ENCODE peak calls at places on chromosomes 7 and 10, in seven cellular contexts. Y is endothelial cell, V is cardiac muscle cell, D is neural crest cell, T is A673, C is lower leg skin, P is fibroblast of pulmonary artery. A is an unnamed sample.

GRCh38 chr7:20114463-20114862 is 102.7 kb downstream of the MACC1 start:
- DNase-seq in Y (no peak), V (no peak), D (no peak), T (peak), C (no peak), P (peak), A (no peak)

GRCh38 chr7:115462301-115463015 is 540.6 kb downstream of the MDFIC start:
- DNase-seq in Y (no peak), V (no peak), D (no peak), T (no peak), C (no peak), P (no peak), A (no peak)

GRCh38 chr7:20141666-20142065 is 75.5 kb downstream of the MACC1 start:
- DNase-seq in Y (no peak), V (no peak), D (peak), T (peak), C (no peak), P (peak), A (no peak)

GRCh38 chr7:121442845-121443244 is 46.7 kb upstream of the FAM3C start:
- DNase-seq in Y (no peak), V (no peak), D (no peak), T (no peak), C (no peak), P (no peak), A (peak)

GRCh38 chr7:108972009-108972408 is 402.3 kb downstream of the DNAJB9 start:
- DNase-seq in Y (no peak), V (no peak), D (no peak), T (no peak), C (no peak), P (peak), A (no peak)

GRCh38 chr7:155279787-155280445 is 17.8 kb upstream of the INSIG1 start:
- DNase-seq in Y (no peak), V (no peak), D (no peak), T (no peak), C (no peak), P (no peak), A (no peak)

GRCh38 chr7:89001306-89001705 is 205.8 kb upstream of the TEX47 start:
- DNase-seq in Y (no peak), V (no peak), D (no peak), T (no peak), C (no peak), P (no peak), A (no peak)

GRCh38 chr7:94301024-94301588 is 93.6 kb upstream of the COL1A2 start:
- DNase-seq in Y (peak), V (peak), D (peak), T (peak), C (peak), P (peak), A (peak)

GRCh38 chr7:332020-332517 is 42.1 kb downstream of the FOXL3 start:
- DNase-seq in Y (no peak), V (no peak), D (no peak), T (no peak), C (no peak), P (no peak), A (no peak)

GRCh38 chr7:30330134-30331111 is 46.0 kb downstream of the ZNRF2 start:
- DNase-seq in Y (no peak), V (no peak), D (no peak), T (no peak), C (no peak), P (no peak), A (no peak)

GRCh38 chr10:118237930-118238329 is 104.2 kb downstream of the FAM204A start:
- DNase-seq in Y (no peak), V (no peak), D (no peak), T (no peak), C (no peak), P (no peak), A (no peak)

GRCh38 chr10:110780704-110781103 is 91.0 kb upstream of the PDCD4 start:
- DNase-seq in Y (no peak), V (no peak), D (no peak), T (no peak), C (no peak), P (no peak), A (no peak)

GRCh38 chr10:2839081-2839725 is 228.1 kb upstream of the PFKP start:
- DNase-seq in Y (peak), V (peak), D (peak), T (peak), C (no peak), P (peak), A (peak)

GRCh38 chr7:81949306-81949705 is 179.5 kb upstream of the HGF start:
- DNase-seq in Y (no peak), V (no peak), D (no peak), T (no peak), C (no peak), P (peak), A (no peak)

GRCh38 chr10:7410800-7411670 is at the start of gene SFMBT2:
- DNase-seq in Y (peak), V (peak), D (peak), T (peak), C (peak), P (peak), A (peak)

GRCh38 chr7:39670052-39670451 is 46.7 kb downstream of the RALA start:
- DNase-seq in Y (no peak), V (no peak), D (no peak), T (no peak), C (no peak), P (no peak), A (no peak)

GRCh38 chr7:542935-543789 is 23.5 kb upstream of the PDGFA start:
- DNase-seq in Y (no peak), V (peak), D (no peak), T (no peak), C (no peak), P (peak), A (peak)

GRCh38 chr7:140726304-140726703 is 29.8 kb downstream of the NDUFB2 start:
- DNase-seq in Y (no peak), V (no peak), D (no peak), T (peak), C (no peak), P (peak), A (no peak)

GRCh38 chr10:84606428-84606827 is 278.0 kb downstream of the CCSER2 start:
- DNase-seq in Y (no peak), V (no peak), D (no peak), T (no peak), C (peak), P (no peak), A (no peak)
- TF ChIP-seq CTCF in Y (no peak), V (no peak), D (no peak), T (no peak), C (no peak), P (no peak), A (no peak)

GRCh38 chr7:128939861-128940410 is 2.2 kb downstream of the IRF5 start:
- DNase-seq in Y (no peak), V (no peak), D (no peak), T (no peak), C (peak), P (no peak), A (no peak)
- TF ChIP-seq CTCF in Y (no peak), V (no peak), D (no peak), T (no peak), C (no peak), P (no peak), A (no peak)

DNA sequence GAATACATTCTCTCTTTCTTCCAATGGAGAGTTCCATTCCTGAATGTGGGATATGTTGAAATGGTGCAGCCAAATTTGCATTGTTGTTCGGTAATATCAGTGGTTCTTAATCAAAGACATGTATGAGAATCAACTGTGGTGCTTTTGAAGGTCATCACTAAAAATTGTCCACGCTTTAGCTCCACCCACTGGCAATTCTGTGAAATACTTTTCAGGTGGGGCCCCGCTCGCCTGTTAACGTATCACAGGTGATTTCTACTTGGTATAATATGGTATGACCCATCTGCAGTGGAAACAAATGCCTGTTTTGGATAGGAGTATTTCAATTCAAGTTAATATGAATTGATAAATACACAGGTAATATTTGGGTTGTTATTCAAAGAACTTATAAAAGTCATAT is 178.4 kb downstream of the NSUN6 start:
- DNase-seq in Y (no peak), V (peak), D (no peak), T (no peak), C (no peak), P (no peak), A (peak)
- TF ChIP-seq CTCF in Y (no peak), V (no peak), D (no peak), T (peak), C (no peak), P (no peak), A (no peak)

DNA sequence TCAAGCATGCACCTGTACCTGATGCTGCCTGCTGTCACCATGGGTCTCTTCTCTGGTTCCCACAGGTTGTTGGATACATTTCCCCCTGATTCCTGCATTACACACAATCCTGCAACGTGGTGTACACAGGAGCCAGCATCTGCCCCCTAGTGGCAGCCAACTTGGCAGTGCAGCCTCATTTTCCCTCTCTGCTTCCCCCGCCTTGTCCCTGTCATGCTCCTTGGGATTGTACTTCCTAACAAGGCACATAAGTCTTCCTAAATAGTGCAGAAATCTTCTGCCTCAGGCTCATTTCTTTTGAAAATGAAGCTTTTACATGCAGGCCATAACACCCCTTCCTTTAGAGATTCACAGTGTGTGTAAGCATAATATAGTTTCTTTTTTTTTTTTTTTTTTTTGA is 387.5 kb downstream of the CCSER2 start:
- DNase-seq in Y (peak), V (peak), D (peak), T (peak), C (no peak), P (peak), A (peak)
- TF ChIP-seq CTCF in Y (peak), V (peak), D (peak), T (peak), C (no peak), P (peak), A (no peak)

DNA sequence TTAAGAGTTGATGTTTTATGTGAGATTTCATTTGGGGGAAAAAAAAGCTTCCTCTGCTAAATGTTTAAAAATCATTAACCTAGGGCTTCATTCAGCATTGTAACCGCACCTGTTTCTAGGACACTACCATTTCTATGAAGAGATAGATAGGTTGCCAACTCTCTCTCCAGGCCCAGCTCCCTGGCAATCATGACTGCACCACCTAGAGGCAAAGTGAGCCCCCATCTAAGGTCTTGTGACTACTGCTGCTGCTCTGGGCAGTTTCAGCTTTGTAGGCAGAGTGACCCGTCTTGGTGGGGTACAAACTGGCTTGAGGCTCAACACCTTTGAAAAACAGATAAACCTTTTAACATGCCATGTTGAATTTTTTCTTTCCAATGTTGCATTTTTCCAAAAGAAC is 27.3 kb upstream of the MRC1 start:
- DNase-seq in Y (no peak), V (peak), D (no peak), T (no peak), C (no peak), P (no peak), A (no peak)
- TF ChIP-seq CTCF in Y (no peak), V (no peak), D (no peak), T (peak), C (no peak), P (no peak), A (no peak)

A was measured in RWPE1.